ENCODE peak calls at places on chromosome 12, in six cellular contexts. O is HEK293T, W is A549, P is HepG2, X is GM12878, A is K562. F is an unnamed sample.
A peak's percentile ranks its signal among the peaks of the same experiment; 100 is the strongest.

GRCh38 chr12:57719777-57720605 is 18.6 kb downstream of the AGAP2 start:
- DNase-seq in O (no peak), W (no peak), A (no peak), X (no peak), P (no peak), F (no peak)

GRCh38 chr12:1811281-1811947 is 9.0 kb upstream of the LRTM2 start:
- DNase-seq in O (no peak), A (no peak), P (peak; percentile 75), W (no peak), X (no peak), F (peak; percentile 52)

GRCh38 chr12:14836336-14837210 is 6.8 kb downstream of the ART4 start:
- DNase-seq in W (peak; percentile 50), X (no peak), O (no peak), P (peak; percentile 68), A (no peak), F (peak; percentile 90)

GRCh38 chr12:57611116-57611809 is at the start of gene ARHGEF25:
- DNase-seq in P (peak; percentile 41), O (peak; percentile 91), W (peak; percentile 84), A (peak; percentile 95), X (no peak), F (peak; percentile 53)

GRCh38 chr12:49616533-49617219 is 6.7 kb upstream of the PRPF40B start:
- DNase-seq in W (no peak), O (no peak), X (no peak), P (no peak), A (no peak), F (no peak)

GRCh38 chr12:128091931-128092330 is 175.0 kb upstream of the TMEM132C start:
- DNase-seq in P (no peak), W (no peak), A (no peak), X (no peak), O (no peak), F (no peak)

GRCh38 chr12:75437564-75437963 is 43.0 kb upstream of the GLIPR1 start:
- DNase-seq in W (no peak), P (peak; percentile 39), A (no peak), X (no peak), O (peak; percentile 11), F (peak; percentile 34)

GRCh38 chr12:93773122-93773871 is 96.1 kb downstream of the CRADD start:
- DNase-seq in W (no peak), P (no peak), O (no peak), X (no peak), A (no peak), F (peak; percentile 34)

GRCh38 chr12:8446642-8447547 is 8.9 kb upstream of the CLEC6A start:
- DNase-seq in W (no peak), A (no peak), X (no peak), O (no peak), P (no peak), F (no peak)

GRCh38 chr12:4106617-4107016 is 166.9 kb upstream of the CCND2 start:
- DNase-seq in P (no peak), A (no peak), O (no peak), W (no peak), X (no peak), F (no peak)

GRCh38 chr12:15444523-15444922 is 122.2 kb downstream of the PTPRO start:
- DNase-seq in X (no peak), A (no peak), W (no peak), O (no peak), P (no peak), F (no peak)

GRCh38 chr12:99935608-99936007 is 49.1 kb downstream of the ANKS1B start:
- DNase-seq in P (no peak), X (no peak), W (no peak), A (no peak), O (no peak), F (no peak)

GRCh38 chr12:1864867-1865266 is 44.5 kb downstream of the LRTM2 start:
- DNase-seq in A (no peak), X (no peak), W (no peak), O (no peak), P (no peak), F (no peak)

GRCh38 chr12:22625671-22626251 is 790 bp downstream of the ETNK1 start:
- DNase-seq in X (peak; percentile 11), A (peak; percentile 30), O (peak; percentile 32), W (peak; percentile 33), P (peak; percentile 40), F (peak; percentile 29)

GRCh38 chr12:15193927-15194326 is 27.3 kb downstream of the RERG start:
- DNase-seq in X (no peak), P (no peak), A (no peak), W (no peak), O (no peak), F (no peak)

GRCh38 chr12:131389051-131390013 is 321.6 kb upstream of the SFSWAP start:
- DNase-seq in W (no peak), A (no peak), X (no peak), P (no peak), O (no peak), F (no peak)

GRCh38 chr12:74816398-74817175 is 279.0 kb downstream of the ATXN7L3B start:
- DNase-seq in P (no peak), O (no peak), A (no peak), W (no peak), X (no peak), F (no peak)

GRCh38 chr12:57235012-57235727 is 5.7 kb downstream of the SHMT2 start:
- DNase-seq in W (no peak), X (no peak), A (peak; percentile 75), O (no peak), P (peak; percentile 63), F (peak; percentile 60)

GRCh38 chr12:74885775-74886174 is 323.9 kb downstream of the KCNC2 start:
- DNase-seq in X (no peak), O (no peak), W (no peak), P (no peak), A (no peak), F (no peak)

GRCh38 chr12:115129727-115130126 is 445.8 kb upstream of the TBX3 start:
- DNase-seq in W (no peak), P (peak; percentile 23), A (no peak), O (no peak), X (no peak), F (no peak)

GRCh38 chr12:80188566-80188965 is 89.2 kb downstream of the OTOGL start:
- DNase-seq in O (no peak), P (no peak), A (no peak), W (no peak), X (no peak), F (peak; percentile 49)

GRCh38 chr12:40152783-40153383 is 47.0 kb upstream of the SLC2A13 start:
- DNase-seq in A (peak; percentile 8), W (no peak), O (peak; percentile 9), X (no peak), P (peak; percentile 20), F (peak; percentile 32)

GRCh38 chr12:105977256-105978051 is 161.3 kb downstream of the NUAK1 start:
- DNase-seq in A (no peak), O (no peak), P (no peak), X (no peak), W (no peak), F (peak; percentile 91)

GRCh38 chr12:47297993-47298392 is 218.2 kb upstream of the AMIGO2 start:
- DNase-seq in O (no peak), P (no peak), A (no peak), X (no peak), W (no peak), F (no peak)
- TF ChIP-seq BHLHE40 in O (no peak), P (no peak), A (no peak), X (no peak), W (no peak), F (no peak)

GRCh38 chr12:113899844-113900471 is 66.2 kb downstream of the RBM19 start:
- DNase-seq in X (no peak), A (no peak), W (no peak), O (no peak), P (no peak), F (no peak)

GRCh38 chr12:113903381-113903863 is 62.7 kb downstream of the RBM19 start:
- DNase-seq in P (no peak), X (peak; percentile 17), O (no peak), W (no peak), A (no peak), F (peak; percentile 85)

GRCh38 chr12:113898466-113898865 is 67.7 kb downstream of the RBM19 start:
- DNase-seq in X (no peak), A (no peak), O (no peak), W (no peak), P (no peak), F (no peak)

GRCh38 chr12:113899042-113899843 is 66.9 kb downstream of the RBM19 start:
- DNase-seq in P (no peak), W (no peak), X (no peak), A (no peak), O (no peak), F (no peak)

DNA sequence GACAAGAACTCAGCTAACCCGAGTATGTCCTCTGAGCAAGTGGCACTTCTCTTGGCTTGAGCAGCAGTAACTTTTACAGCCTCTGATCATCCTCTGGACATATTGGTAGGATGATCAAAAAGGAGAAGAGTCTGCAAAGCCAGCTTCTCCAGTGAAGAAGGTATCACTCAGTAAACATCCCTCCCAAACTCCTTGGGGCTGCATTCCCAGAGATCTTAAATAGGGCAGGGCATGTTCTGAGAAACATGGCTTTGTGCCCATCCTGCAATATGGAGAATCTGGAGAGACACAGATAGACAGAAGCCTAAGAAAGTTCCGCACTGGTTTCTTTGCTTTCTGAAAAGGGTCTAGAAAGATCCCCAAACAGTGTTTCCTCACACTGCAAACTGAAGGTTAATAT is 65.4 kb downstream of the RBM19 start:
- DNase-seq in P (no peak), O (no peak), X (no peak), A (no peak), W (no peak), F (no peak)
- TF ChIP-seq BHLHE40 in P (no peak), O (no peak), X (no peak), A (no peak), W (no peak), F (no peak)

GRCh38 chr12:480831-481230 is 21.1 kb downstream of the B4GALNT3 start:
- DNase-seq in X (no peak), W (no peak), O (no peak), A (no peak), P (no peak), F (peak; percentile 30)
- TF ChIP-seq BHLHE40 in X (no peak), W (no peak), O (no peak), A (no peak), P (no peak), F (no peak)

GRCh38 chr12:43551271-43551970 is 582 bp downstream of the ADAMTS20 start:
- DNase-seq in A (no peak), X (no peak), P (no peak), W (no peak), O (peak; percentile 33), F (no peak)

GRCh38 chr12:43556057-43556456 is 4.1 kb upstream of the ADAMTS20 start:
- DNase-seq in O (no peak), P (no peak), A (no peak), W (no peak), X (no peak), F (no peak)

GRCh38 chr12:43550831-43551270 is 1.2 kb downstream of the ADAMTS20 start:
- DNase-seq in A (no peak), W (no peak), P (no peak), X (no peak), O (no peak), F (no peak)

DNA sequence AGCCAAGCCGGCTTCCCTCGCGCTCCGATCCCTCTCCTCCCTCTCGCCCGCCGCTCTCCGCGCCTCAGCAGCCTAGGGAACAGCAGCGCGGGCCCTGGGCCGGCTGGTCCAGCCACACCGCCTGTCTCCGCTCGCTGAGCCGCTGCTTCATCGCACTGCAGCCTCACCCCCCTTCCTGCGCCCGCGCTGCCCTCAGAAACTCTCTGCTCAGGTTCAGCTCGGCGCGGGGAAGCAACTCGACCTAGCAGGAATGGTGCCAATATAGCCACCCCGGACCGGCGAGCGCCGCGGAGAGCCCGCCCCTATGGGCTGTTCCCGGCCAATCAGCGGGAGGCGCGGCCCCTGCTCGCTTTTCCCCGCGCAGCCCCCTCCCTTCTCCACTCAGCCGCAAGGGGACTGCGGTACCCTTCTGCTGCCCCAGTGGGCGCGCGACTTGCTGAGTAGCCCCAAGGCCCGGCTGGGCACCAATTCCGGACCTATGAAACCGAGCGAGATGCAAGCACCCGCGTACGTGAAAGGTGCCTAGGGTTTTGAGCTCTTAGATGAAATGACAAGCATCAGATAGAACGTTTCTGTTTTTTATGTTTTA is at the start of gene ADAMTS20:
- DNase-seq in A (peak; percentile 26), P (no peak), W (no peak), O (peak; percentile 88), X (no peak), F (peak; percentile 3)
- TF ChIP-seq BHLHE40 in A (no peak), P (no peak), W (no peak), O (no peak), X (no peak), F (no peak)